ENCODE peak calls at places on chromosome 12, in four cellular contexts. X is HepG2, T is GM12878, I is K562. S is an unnamed sample.

GRCh38 chr12:13387074-13387473 is 190.5 kb downstream of the EMP1 start:
- DNase-seq in X (no peak), T (no peak), I (no peak), S (no peak)

GRCh38 chr12:12562016-12562483 is 613 bp downstream of the DUSP16 start:
- DNase-seq in X (no peak), T (no peak), I (peak; percentile 55), S (peak; percentile 34)

GRCh38 chr12:46908236-46908935 is 82.6 kb upstream of the SLC38A4 start:
- DNase-seq in X (no peak), T (no peak), I (no peak), S (no peak)

GRCh38 chr12:122499991-122500684 is 594 bp downstream of the ZCCHC8 start:
- DNase-seq in X (peak; percentile 70), T (no peak), I (peak; percentile 44), S (peak; percentile 42)

GRCh38 chr12:700061-700460 is 36.8 kb upstream of the NINJ2 start:
- DNase-seq in X (peak; percentile 20), T (no peak), I (no peak), S (no peak)

GRCh38 chr12:102970780-102971179 is 13.3 kb downstream of the ASCL1 start:
- DNase-seq in X (no peak), T (no peak), I (no peak), S (no peak)

GRCh38 chr12:80708535-80709328 is 1.3 kb downstream of the MYF6 start:
- DNase-seq in X (no peak), T (no peak), I (no peak), S (no peak)

GRCh38 chr12:39467432-39467870 is 24.5 kb upstream of the KIF21A start:
- DNase-seq in X (no peak), T (peak; percentile 36), I (no peak), S (no peak)

GRCh38 chr12:81758421-81759214 is 532 bp downstream of the PPFIA2 start:
- DNase-seq in X (no peak), T (no peak), I (no peak), S (peak; percentile 45)

GRCh38 chr12:132665149-132665491 is 22.0 kb downstream of the POLE start:
- DNase-seq in X (no peak), T (no peak), I (no peak), S (no peak)

GRCh38 chr12:132664206-132665148 is 22.7 kb downstream of the POLE start:
- DNase-seq in X (no peak), T (no peak), I (no peak), S (no peak)

GRCh38 chr12:132668191-132669088 is 18.7 kb downstream of the POLE start:
- DNase-seq in X (no peak), T (no peak), I (no peak), S (no peak)

GRCh38 chr12:132662901-132663755 is 24.0 kb downstream of the POLE start:
- DNase-seq in X (no peak), T (no peak), I (no peak), S (no peak)

GRCh38 chr12:132665794-132666193 is 21.3 kb downstream of the POLE start:
- DNase-seq in X (no peak), T (no peak), I (no peak), S (no peak)
- TF ChIP-seq CBFB in X (no peak), T (no peak), I (no peak), S (no peak)

DNA sequence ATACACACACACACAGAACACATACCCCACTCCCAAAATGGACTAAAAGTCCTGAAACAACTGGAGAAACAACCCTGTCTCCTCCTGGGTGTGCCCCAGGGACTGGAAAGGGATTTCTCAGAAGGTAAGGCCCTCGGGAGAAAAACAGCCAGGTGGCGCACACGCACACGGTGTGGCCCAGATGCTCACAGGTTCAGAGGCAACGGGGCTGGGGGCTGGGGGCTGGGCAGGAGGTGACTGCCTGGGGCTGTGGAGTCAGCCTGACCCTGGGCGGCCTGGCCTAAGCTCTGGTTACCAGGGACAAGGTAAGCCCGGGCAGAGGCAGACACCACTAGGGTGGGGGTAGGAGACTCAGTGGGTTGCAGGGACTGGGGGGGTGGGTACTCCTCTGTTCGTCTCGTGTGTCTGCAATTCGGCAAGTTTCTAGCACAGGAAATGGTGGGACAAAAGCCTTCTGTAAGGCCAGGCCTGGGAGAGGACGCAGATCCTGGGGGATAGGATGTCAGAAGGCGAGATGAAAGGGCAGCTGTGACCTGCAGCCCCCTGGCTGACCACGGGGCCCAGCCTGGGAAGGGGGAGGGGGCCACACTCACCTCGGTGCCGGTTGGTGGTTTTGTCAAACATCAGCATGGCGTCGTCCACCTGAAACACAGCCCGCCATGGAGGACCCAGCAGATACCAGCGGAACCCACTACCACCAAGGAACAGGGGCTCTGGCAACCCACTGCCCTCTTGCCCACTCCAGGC is 10.4 kb downstream of the MSI1 start:
- DNase-seq in X (no peak), T (no peak), I (no peak), S (peak; percentile 76)
- TF ChIP-seq ETV6 in X (no peak), T (no peak), I (no peak), S (no peak)

DNA sequence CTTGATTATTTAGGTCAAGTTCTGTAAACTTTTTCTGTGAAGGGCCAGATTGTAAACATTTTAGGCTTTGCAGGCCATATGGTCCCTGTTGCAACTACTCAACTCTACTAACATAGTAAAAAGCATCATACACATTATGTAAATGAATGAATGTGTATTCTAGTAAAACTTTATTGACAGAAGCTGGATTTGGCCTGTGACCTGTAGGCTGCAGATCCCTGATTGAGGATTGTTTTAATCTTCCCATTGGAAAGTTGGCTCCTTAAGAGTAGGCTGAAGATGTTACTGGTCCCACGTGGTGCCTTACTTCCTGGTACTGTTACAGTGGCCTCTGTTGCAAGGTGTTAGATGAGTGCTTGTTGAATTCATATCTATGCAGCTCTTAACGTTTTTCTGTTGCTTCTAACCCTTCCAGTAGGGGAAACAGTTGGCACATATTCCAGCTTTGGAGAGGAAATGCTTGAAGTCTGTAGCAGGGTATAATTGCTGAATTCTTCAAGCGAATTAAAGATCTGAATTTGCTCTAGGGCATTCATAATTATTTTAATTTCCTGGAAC is 133.6 kb upstream of the DNM1L start:
- DNase-seq in X (no peak), T (no peak), I (no peak), S (no peak)
- TF ChIP-seq ATF2 in X (no peak), T (no peak), I (no peak), S (no peak)

DNA sequence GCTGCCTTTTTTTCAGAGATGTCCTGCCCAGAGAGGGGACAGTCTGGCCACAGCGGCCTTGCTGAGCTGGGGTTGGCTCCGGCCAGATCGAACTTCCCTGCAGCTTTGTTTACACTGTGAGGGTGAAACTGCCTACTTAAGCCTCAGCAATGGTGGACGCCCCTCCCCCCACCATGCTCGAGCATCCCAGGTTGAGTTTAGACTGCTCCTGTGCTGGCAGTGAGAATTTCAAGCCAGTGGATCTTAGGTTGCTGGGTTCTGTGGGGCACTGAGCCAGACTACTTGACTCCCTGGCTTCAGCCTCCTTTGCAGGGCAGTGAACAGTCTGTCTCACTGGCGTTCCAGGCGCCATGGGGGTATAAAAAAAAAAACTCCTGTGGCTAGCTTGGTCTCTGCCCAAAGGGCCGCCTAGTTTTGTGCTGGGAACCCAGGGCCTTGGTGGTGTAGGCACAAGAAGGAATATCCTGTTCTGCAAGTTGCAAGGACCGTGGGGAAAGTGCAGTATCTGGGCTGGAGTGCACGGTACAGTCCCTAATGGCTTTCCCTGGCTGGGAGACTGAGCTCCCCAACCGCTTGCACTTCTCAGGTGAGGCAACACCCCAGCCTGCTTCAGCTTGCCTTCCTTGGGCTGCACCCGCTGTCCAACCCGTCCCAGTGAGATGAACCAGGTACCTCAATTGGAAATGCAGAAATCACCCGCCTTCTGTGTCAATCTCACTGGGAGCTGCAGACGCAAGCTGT is 79.1 kb downstream of the LRIG3 start:
- DNase-seq in X (no peak), T (no peak), I (no peak), S (peak; percentile 57)
- TF ChIP-seq CBFB in X (no peak), T (no peak), I (no peak), S (no peak)

GRCh38 chr12:10175849-10176641 is 2.8 kb upstream of the TMEM52B start:
- DNase-seq in X (no peak), T (no peak), I (no peak), S (no peak)

GRCh38 chr12:10174986-10175614 is 3.2 kb upstream of the OLR1 start:
- DNase-seq in X (no peak), T (no peak), I (no peak), S (no peak)

GRCh38 chr12:10170199-10170598 is 1.7 kb downstream of the OLR1 start:
- DNase-seq in X (no peak), T (no peak), I (no peak), S (no peak)

GRCh38 chr12:10169094-10169493 is 2.8 kb downstream of the OLR1 start:
- DNase-seq in X (no peak), T (no peak), I (no peak), S (no peak)

GRCh38 chr12:10171954-10172353 is at the start of gene OLR1:
- DNase-seq in X (no peak), T (no peak), I (no peak), S (no peak)
- TF ChIP-seq ETV6 in X (no peak), T (no peak), I (no peak), S (no peak)

GRCh38 chr12:75662501-75663159 is 151.2 kb upstream of the KRR1 start:
- DNase-seq in X (no peak), T (no peak), I (no peak), S (no peak)

GRCh38 chr12:75666126-75666979 is 154.9 kb upstream of the KRR1 start:
- DNase-seq in X (peak; percentile 97), T (no peak), I (no peak), S (no peak)

GRCh38 chr12:75665216-75665615 is 153.8 kb upstream of the KRR1 start:
- DNase-seq in X (peak; percentile 7), T (no peak), I (no peak), S (no peak)

GRCh38 chr12:75670175-75670574 is 158.8 kb upstream of the KRR1 start:
- DNase-seq in X (no peak), T (no peak), I (no peak), S (no peak)

DNA sequence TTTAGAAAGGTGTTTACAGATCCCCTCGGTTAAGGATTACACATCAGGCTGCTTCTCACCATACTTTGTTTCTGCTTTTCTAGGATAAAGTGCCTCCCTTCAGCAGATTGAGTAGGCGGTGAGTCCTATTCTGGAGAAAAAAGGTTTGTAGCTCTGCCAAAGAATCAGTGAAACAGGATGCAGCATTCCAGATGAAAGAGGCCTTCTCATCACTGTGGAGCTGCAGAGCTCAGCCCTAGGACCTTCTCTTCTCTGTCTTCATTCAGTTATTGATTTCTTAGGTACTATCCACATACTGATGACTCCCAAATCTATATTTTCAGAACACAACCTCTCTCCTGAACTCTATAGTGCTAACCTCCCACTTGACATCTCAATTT is 155.6 kb upstream of the KRR1 start:
- DNase-seq in X (peak; percentile 75), T (no peak), I (no peak), S (no peak)
- TF ChIP-seq ATF2 in X (no peak), T (no peak), I (no peak), S (no peak)

GRCh38 chr12:105107176-105107496 is 395 bp upstream of the WASHC4 start:
- DNase-seq in X (no peak), T (no peak), I (peak; percentile 49), S (no peak)
- TF ChIP-seq CBFB in X (no peak), T (no peak), I (no peak), S (no peak)

DNA sequence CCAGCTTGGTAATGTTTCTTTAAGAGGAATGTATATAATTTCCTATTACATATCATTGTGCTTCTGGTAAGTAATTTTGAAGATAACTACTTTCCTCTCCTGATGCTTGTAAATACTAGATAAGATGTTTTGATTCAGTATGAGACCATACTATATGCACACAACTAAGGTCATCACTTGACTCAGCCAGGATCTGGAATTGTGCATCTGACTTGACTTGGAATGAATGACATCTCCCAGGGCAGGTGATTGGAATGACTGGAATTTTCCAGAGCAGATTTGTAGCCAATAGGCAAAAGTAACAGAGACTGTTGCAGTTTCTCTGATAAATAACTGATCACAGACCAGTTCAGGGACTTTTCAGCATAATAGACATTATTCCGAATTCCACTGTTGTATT is 11.1 kb downstream of the BEST3 start:
- DNase-seq in X (peak; percentile 6), T (no peak), I (no peak), S (no peak)
- TF ChIP-seq ETV6 in X (no peak), T (no peak), I (no peak), S (no peak)